ENCODE peak calls at places on chromosomes 7 and 10, in seven cellular contexts. T, Q, S, E, Y, W and B are unnamed samples.

GRCh38 chr10:86294346-86295265 is 72.0 kb downstream of the GRID1 start:
- DNase-seq in T (no peak), Q (no peak), Y (no peak), W (no peak), S (peak; percentile 41), E (peak; percentile 24), B (no peak)

GRCh38 chr7:82722946-82723345 is 279.4 kb upstream of the CACNA2D1 start:
- DNase-seq in Y (no peak), S (no peak), Q (peak; percentile 58), T (no peak), E (no peak), W (no peak), B (no peak)

GRCh38 chr10:49632406-49633317 is 18.8 kb downstream of the CHAT start:
- DNase-seq in T (no peak), W (no peak), S (no peak), Q (peak; percentile 75), Y (no peak), E (no peak), B (peak; percentile 2)

GRCh38 chr7:26681819-26682418 is 182.5 kb downstream of the SKAP2 start:
- DNase-seq in Q (no peak), E (no peak), T (no peak), S (no peak), W (peak; percentile 34), Y (no peak), B (peak; percentile 35)

GRCh38 chr7:2198206-2198605 is 34.5 kb downstream of the MAD1L1 start:
- DNase-seq in W (no peak), T (no peak), Y (no peak), Q (no peak), E (peak; percentile 28), S (no peak), B (no peak)

GRCh38 chr7:86978804-86979506 is 80.5 kb downstream of the ELAPOR2 start:
- DNase-seq in T (no peak), S (no peak), W (no peak), Q (no peak), Y (no peak), E (no peak), B (no peak)

GRCh38 chr10:77846718-77847311 is 79.7 kb downstream of the DLG5 start:
- DNase-seq in Y (peak; percentile 62), S (peak; percentile 95), T (peak; percentile 72), Q (peak; percentile 86), E (peak; percentile 84), W (peak; percentile 74), B (peak; percentile 66)

GRCh38 chr10:123236122-123236521 is 81.9 kb downstream of the BUB3 start:
- DNase-seq in Q (peak; percentile 38), W (no peak), Y (no peak), T (no peak), S (no peak), E (no peak), B (no peak)

GRCh38 chr10:38038107-38038931 is 27.8 kb downstream of the ZNF33A start:
- DNase-seq in E (no peak), S (no peak), Y (no peak), W (peak; percentile 41), T (no peak), Q (no peak), B (peak; percentile 8)

GRCh38 chr10:117537436-117537903 is 5.1 kb upstream of the EMX2 start:
- DNase-seq in E (peak; percentile 48), T (peak; percentile 64), S (no peak), Q (peak; percentile 29), Y (no peak), W (no peak), B (no peak)

GRCh38 chr10:53748319-53748718 is 975.7 kb upstream of the MBL2 start:
- DNase-seq in E (no peak), Y (no peak), T (no peak), S (no peak), Q (no peak), W (no peak), B (no peak)

GRCh38 chr7:79308176-79308575 is 145.3 kb downstream of the MAGI2 start:
- DNase-seq in Y (no peak), E (no peak), Q (no peak), S (no peak), W (no peak), T (no peak), B (no peak)

GRCh38 chr7:32518534-32519140 is 23.3 kb downstream of the AVL9 start:
- DNase-seq in S (no peak), T (peak; percentile 51), Q (peak; percentile 94), E (no peak), W (peak; percentile 62), Y (no peak), B (peak; percentile 71)

GRCh38 chr7:29567174-29567573 is 3.5 kb downstream of the PRR15 start:
- DNase-seq in W (no peak), Q (no peak), S (no peak), E (no peak), T (no peak), Y (no peak), B (no peak)
- H3K27ac ChIP-seq in W (no peak overlapping the region), Q (no peak overlapping the region), S (no peak overlapping the region), E (no peak overlapping the region), T (no peak overlapping the region), Y (no peak overlapping the region), B (no peak overlapping the region)

GRCh38 chr10:101174319-101174718 is 43.2 kb downstream of the TLX1 start:
- DNase-seq in W (no peak), S (no peak), Q (no peak), Y (no peak), T (no peak), E (no peak), B (no peak)

GRCh38 chr10:101176577-101176976 is 45.5 kb downstream of the TLX1 start:
- DNase-seq in T (no peak), E (no peak), Y (no peak), S (no peak), Q (peak; percentile 31), W (no peak), B (no peak)

DNA sequence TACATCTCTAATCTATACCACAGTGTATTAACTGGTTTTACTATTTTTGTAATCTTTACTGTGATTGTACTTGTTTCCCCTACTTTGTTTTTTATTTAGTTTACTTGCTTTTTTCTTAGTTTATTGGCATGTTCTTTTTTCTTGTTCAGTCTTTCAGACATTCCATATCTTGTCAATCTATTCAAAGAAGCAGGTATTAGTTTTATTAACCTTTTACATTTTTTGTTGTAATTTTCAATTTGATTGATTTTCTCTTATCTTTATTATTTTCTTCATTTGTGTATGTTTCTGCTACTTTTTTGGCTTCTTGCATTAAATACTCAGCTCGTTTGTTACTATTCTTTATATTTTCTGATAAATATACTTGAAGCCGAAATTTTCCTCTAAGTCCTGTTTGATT is 41.6 kb downstream of the TLX1 start:
- DNase-seq in E (no peak), T (no peak), Q (no peak), Y (no peak), S (no peak), W (no peak), B (no peak)
- H3K18ac ChIP-seq in E (no peak overlapping the region), T (no peak overlapping the region), Q (no peak overlapping the region), Y (no peak overlapping the region), S (no peak overlapping the region), W (no peak overlapping the region), B (no peak overlapping the region)

DNA sequence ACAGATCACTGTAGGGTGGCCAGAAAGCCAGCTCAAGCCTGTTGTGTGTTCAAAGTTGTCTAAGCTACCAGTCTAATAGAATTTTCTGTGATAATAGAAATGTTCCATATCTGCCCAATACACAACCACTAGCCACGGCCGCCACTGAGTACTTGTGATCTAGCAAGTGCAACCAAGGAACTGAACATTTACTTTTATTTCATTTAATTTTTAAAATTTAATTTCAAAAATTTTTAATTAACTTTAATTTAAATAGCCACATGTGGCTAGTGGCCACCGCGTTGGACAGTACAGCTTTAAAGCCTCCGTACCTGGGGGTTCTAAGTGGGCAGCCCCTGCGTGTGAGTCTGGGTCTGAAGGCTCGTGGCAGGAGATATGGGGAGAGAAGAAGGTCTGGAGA is 60.4 kb downstream of the SH3PXD2A start:
- DNase-seq in T (no peak), Y (no peak), E (no peak), Q (no peak), S (no peak), W (no peak), B (no peak)
- H3K27ac ChIP-seq in T (no peak overlapping the region), Y (no peak overlapping the region), E (no peak overlapping the region), Q (no peak overlapping the region), S (no peak overlapping the region), W (no peak overlapping the region), B (no peak overlapping the region)

DNA sequence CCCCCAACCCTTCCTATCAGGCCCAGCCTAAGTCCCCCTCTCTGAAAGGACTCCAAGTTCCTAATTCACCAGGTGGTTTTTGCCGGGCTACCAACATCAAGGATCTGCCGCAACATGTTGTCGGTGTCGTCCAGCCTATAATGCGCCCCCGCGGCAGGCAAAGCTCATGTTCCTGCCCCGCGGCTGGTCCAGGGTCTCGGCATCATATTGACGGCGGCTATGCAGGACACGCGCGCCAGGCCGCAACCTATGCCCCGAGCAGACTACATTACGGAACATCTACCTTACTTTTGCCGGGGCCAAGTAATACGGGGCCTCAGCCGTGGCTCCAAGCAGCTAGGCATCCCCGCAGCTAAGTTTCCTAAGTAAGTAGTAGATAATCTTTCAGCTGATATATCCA is 24.6 kb upstream of the FAM221A start:
- DNase-seq in T (no peak), E (no peak), Y (no peak), W (no peak), S (no peak), Q (no peak), B (no peak)
- H3K18ac ChIP-seq in T (no peak overlapping the region), E (no peak overlapping the region), Y (no peak overlapping the region), W (no peak overlapping the region), S (no peak overlapping the region), Q (no peak overlapping the region), B (no peak overlapping the region)

DNA sequence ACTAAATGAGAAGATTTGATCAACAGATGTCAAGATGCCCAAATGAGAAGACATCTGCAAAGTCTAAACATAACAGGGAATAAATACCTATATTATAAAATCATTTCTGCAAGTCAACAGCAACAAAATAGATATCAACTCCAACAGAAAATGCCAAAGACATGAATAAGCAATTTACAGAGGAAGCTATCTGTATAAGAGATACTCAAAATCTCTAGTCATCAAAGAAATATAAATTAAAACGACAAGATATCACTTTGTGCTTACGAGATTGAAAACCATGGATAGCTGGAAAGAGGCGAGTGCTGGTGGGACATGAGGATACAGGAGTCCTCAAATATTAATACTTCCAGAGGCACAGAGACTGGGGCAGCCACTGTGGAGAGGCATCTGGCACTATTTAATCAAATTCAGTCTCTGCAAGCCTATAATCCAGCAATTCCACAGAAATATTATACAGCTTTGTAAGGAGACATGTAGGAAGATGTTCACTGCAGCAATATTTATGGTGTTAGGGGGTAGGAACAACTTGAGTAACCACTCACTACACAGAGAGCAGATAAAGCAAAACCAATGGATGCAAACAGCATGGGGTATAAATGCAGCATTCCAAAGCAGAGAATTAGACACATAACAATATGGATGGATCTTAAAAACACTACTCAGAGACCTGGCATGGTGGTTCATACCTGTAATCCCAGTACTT is 4.8 kb downstream of the DNMBP start:
- DNase-seq in Q (no peak), Y (no peak), W (peak; percentile 53), E (no peak), T (no peak), S (no peak), B (no peak)
- H3K27ac ChIP-seq in Q (no peak overlapping the region), Y (peak overlapping the region; percentile 94), W (peak overlapping the region; percentile 93), E (no peak overlapping the region), T (no peak overlapping the region), S (no peak overlapping the region), B (peak overlapping the region; percentile 26)